ENCODE peak calls at places on chromosomes 7 and 10, in four cellular contexts. Z is breast epithelium, Q is astrocyte, W is cardiac muscle cell. O is an unnamed sample.
A peak's percentile ranks its signal among the peaks of the same experiment; 100 is the strongest.

GRCh38 chr10:74208081-74208480 is 57.1 kb downstream of the ADK start:
- DNase-seq in Z (no peak), Q (no peak), W (no peak), O (no peak)

GRCh38 chr10:44411251-44411650 is 26.4 kb upstream of the CXCL12 start:
- DNase-seq in Z (no peak), Q (no peak), W (no peak), O (no peak)

GRCh38 chr10:57661206-57661605 is 606.5 kb downstream of the IPMK start:
- DNase-seq in Z (no peak), Q (no peak), W (no peak), O (no peak)

GRCh38 chr10:75398630-75399460 is 2.7 kb downstream of the ZNF503 start:
- DNase-seq in Z (no peak), Q (no peak), W (peak; percentile 56), O (no peak)

GRCh38 chr7:101501351-101501750 is 127.7 kb downstream of the MYL10 start:
- DNase-seq in Z (no peak), Q (no peak), W (no peak), O (no peak)

GRCh38 chr10:1374901-1375804 is 319.0 kb downstream of the WDR37 start:
- DNase-seq in Z (no peak), Q (no peak), W (no peak), O (no peak)

GRCh38 chr7:20407585-20408466 is 77.1 kb downstream of the ITGB8 start:
- DNase-seq in Z (no peak), Q (peak; percentile 68), W (peak; percentile 85), O (no peak)

GRCh38 chr10:28975891-28976471 is 298.7 kb downstream of the BAMBI start:
- DNase-seq in Z (no peak), Q (peak; percentile 86), W (peak; percentile 78), O (no peak)

GRCh38 chr10:11337516-11337915 is 273.9 kb downstream of the USP6NL start:
- DNase-seq in Z (no peak), Q (no peak), W (no peak), O (no peak)

GRCh38 chr10:3251172-3251571 is 78.6 kb upstream of the PITRM1 start:
- DNase-seq in Z (no peak), Q (no peak), W (no peak), O (no peak)

GRCh38 chr10:33262871-33263270 is 71.6 kb downstream of the NRP1 start:
- DNase-seq in Z (no peak), Q (no peak), W (no peak), O (no peak)

GRCh38 chr7:80819503-80819902 is 99.3 kb downstream of the SEMA3C start:
- DNase-seq in Z (no peak), Q (no peak), W (no peak), O (no peak)

GRCh38 chr10:28640551-28640950 is 36.8 kb upstream of the BAMBI start:
- DNase-seq in Z (no peak), Q (no peak), W (no peak), O (no peak)

GRCh38 chr7:7720193-7720592 is 1.8 kb upstream of the RPA3 start:
- DNase-seq in Z (no peak), Q (no peak), W (no peak), O (no peak)

GRCh38 chr10:122053314-122053713 is 64.4 kb downstream of the TACC2 start:
- DNase-seq in Z (no peak), Q (no peak), W (no peak), O (no peak)

GRCh38 chr10:121687094-121687850 is 89.0 kb upstream of the FGFR2 start:
- DNase-seq in Z (no peak), Q (no peak), W (no peak), O (no peak)

DNA sequence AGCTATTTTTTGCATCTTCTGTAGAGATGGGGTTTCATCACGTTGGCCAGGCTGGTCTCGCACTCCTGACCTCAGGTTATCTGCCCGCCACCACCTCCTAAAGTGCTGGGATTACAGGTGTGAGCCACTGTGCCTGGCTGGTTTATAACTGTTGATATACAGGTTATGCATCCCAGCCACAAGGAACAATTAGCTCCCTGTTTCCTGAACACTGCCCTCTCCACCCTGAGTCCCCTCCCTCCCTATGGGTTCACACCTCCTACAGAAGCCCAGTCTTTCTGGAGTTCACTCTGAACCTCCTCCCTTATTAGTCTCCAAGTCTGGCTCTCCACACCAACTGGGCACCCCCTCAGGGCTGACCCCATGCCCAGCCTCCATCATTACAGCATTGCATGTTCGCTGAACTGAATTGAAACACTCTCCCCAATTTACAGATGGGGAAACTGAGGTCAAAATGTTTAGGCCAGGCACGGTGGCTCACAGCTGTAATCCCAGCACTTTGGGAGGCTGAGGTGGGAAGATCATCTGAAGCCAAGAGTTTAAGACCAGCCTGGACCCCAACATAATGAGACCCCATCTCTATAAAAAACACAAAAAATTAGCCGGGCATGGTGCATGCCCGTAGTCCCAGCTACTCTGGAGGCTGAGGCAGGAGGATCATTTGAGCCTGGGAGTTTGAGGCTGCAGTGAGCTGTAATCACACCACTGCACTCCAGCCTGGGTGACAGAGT is 1.7 kb upstream of the CLIP2 start:
- DNase-seq in Z (no peak), Q (no peak), W (no peak), O (no peak)
- H3K4me1 ChIP-seq in Z (no peaks in the 10 kb centered on the region), Q (peaks cover 15% of the 10 kb centered on the region), W (peaks cover 3% of the 10 kb centered on the region), O (peaks cover 24% of the 10 kb centered on the region)

GRCh38 chr7:5063698-5064097 is 18.0 kb downstream of the RBAK start:
- DNase-seq in Z (no peak), Q (no peak), W (no peak), O (no peak)
- H3K4me3 ChIP-seq in Z (no peak overlapping the region), Q (no peak overlapping the region), W (no peak overlapping the region), O (no peak overlapping the region)

DNA sequence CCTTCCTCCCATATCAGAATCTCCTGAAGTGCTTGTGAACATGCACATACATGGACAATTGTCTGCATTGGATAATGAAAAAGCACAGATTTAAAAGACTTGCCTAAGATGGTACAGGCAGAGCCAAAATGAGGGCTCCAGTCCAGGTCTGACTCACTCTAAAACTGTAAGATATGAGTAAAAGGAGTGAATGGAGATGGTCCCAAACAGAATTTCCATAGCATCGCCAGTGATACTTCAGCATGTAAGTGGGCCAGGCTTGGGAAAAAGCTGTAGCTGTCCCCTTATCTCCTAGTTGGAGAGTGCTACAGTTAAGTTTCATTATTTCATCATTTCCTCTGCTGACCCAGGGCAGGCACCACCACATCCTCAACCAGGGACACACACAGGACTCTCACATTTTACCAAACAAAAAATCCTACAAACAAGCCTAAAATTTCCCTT is 26.4 kb upstream of the IL6 start:
- DNase-seq in Z (no peak), Q (peak; percentile 70), W (peak; percentile 87), O (no peak)
- H3K4me1 ChIP-seq in Z (no peaks in the 10 kb centered on the region), Q (peaks cover 8% of the 10 kb centered on the region), W (peaks cover 4% of the 10 kb centered on the region), O (peaks cover 35% of the 10 kb centered on the region)

GRCh38 chr10:102674566-102674965 is 30.3 kb downstream of the TRIM8 start:
- DNase-seq in Z (no peak), Q (no peak), W (no peak), O (no peak)

GRCh38 chr10:102675151-102675886 is 31.0 kb downstream of the TRIM8 start:
- DNase-seq in Z (no peak), Q (no peak), W (no peak), O (no peak)

GRCh38 chr10:102673235-102673634 is 29.0 kb downstream of the TRIM8 start:
- DNase-seq in Z (no peak), Q (no peak), W (no peak), O (no peak)

GRCh38 chr10:102672822-102673200 is 28.5 kb downstream of the TRIM8 start:
- DNase-seq in Z (no peak), Q (no peak), W (no peak), O (no peak)

GRCh38 chr10:102673961-102674511 is 29.8 kb downstream of the TRIM8 start:
- DNase-seq in Z (no peak), Q (peak; percentile 71), W (peak; percentile 92), O (peak; percentile 92)
- H3K4me3 ChIP-seq in Z (peak overlapping the region; percentile 30), Q (no peak overlapping the region), W (no peak overlapping the region), O (peak overlapping the region; percentile 52)

O was measured in CD4-positive, alpha-beta memory T cell.